ENCODE peak calls at places on chromosome 9, in four cellular contexts. One of them, this sample, is unnamed.

GRCh38 chr9:3238241-3238640 is 287.6 kb downstream of the RFX3 start:
- DNase-seq in WTC11: no peak
- DNase-seq in HepG2: peak
- DNase-seq in K562: no peak
- DNase-seq in this sample: no peak

GRCh38 chr9:77588319-77588937 is 59.7 kb downstream of the GNA14 start:
- DNase-seq in WTC11: no peak
- DNase-seq in K562: no peak
- DNase-seq in HepG2: no peak
- DNase-seq in this sample: peak

GRCh38 chr9:5509573-5509972 is 758 bp upstream of the PDCD1LG2 start:
- DNase-seq in HepG2: no peak
- DNase-seq in WTC11: no peak
- DNase-seq in K562: no peak
- DNase-seq in this sample: peak

GRCh38 chr9:116355153-116355827 is 201.7 kb downstream of the PAPPA start:
- DNase-seq in K562: no peak
- DNase-seq in WTC11: peak
- DNase-seq in HepG2: peak
- DNase-seq in this sample: no peak

GRCh38 chr9:79661926-79662552 is 90.3 kb downstream of the TLE4 start:
- DNase-seq in HepG2: no peak
- DNase-seq in WTC11: no peak
- DNase-seq in K562: no peak
- DNase-seq in this sample: no peak

GRCh38 chr9:137109250-137110146 is 5.0 kb downstream of the DPP7 start:
- DNase-seq in HepG2: no peak
- DNase-seq in WTC11: no peak
- DNase-seq in K562: peak
- DNase-seq in this sample: no peak

GRCh38 chr9:99366601-99367000 is 144.5 kb downstream of the SEC61B start:
- DNase-seq in K562: no peak
- DNase-seq in HepG2: no peak
- DNase-seq in WTC11: no peak
- DNase-seq in this sample: no peak

GRCh38 chr9:133371261-133371711 is 4.6 kb downstream of the SURF4 start:
- DNase-seq in K562: no peak
- DNase-seq in HepG2: no peak
- DNase-seq in WTC11: no peak
- DNase-seq in this sample: no peak

DNA sequence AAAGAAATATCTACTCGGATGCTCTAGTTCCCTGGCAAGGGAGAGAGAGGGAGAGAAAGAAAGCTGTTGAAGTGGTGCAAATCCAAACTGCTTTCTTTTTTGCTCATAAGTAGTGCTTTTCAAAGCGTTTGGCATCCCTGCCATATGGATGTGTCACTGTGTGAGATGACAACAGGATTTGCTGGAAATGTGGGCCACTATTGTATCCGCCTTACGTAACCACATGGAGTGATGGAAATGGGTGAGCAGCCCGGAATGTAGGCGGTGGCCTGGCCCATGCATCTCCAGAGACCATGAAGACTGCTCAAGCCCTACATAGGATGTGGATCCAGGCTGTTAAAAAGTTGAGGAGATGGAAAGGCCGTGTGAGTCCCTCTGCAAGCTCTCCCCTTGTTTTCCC is 30.8 kb downstream of the TJP2 start:
- DNase-seq in K562: no peak
- DNase-seq in WTC11: peak
- DNase-seq in HepG2: peak
- DNase-seq in this sample: no peak
- TF ChIP-seq HMGXB4 in K562: no peak
- TF ChIP-seq HMGXB4 in WTC11: no peak
- TF ChIP-seq HMGXB4 in HepG2: no peak
- TF ChIP-seq HMGXB4 in this sample: no peak

GRCh38 chr9:95049761-95050160 is 267.7 kb downstream of the FANCC start:
- DNase-seq in K562: peak
- DNase-seq in WTC11: no peak
- DNase-seq in HepG2: no peak
- DNase-seq in this sample: no peak
- TF ChIP-seq HMGXB4 in K562: no peak
- TF ChIP-seq HMGXB4 in WTC11: no peak
- TF ChIP-seq HMGXB4 in HepG2: no peak
- TF ChIP-seq HMGXB4 in this sample: no peak

GRCh38 chr9:136093331-136093986 is 1.6 kb downstream of the NACC2 start:
- DNase-seq in HepG2: no peak
- DNase-seq in WTC11: no peak
- DNase-seq in K562: peak
- DNase-seq in this sample: peak

GRCh38 chr9:136096505-136097001 is 1.5 kb upstream of the NACC2 start:
- DNase-seq in K562: no peak
- DNase-seq in HepG2: no peak
- DNase-seq in WTC11: no peak
- DNase-seq in this sample: no peak

GRCh38 chr9:136093995-136094881 is 851 bp downstream of the NACC2 start:
- DNase-seq in HepG2: peak
- DNase-seq in WTC11: no peak
- DNase-seq in K562: peak
- DNase-seq in this sample: peak

GRCh38 chr9:136095495-136096058 is 488 bp upstream of the NACC2 start:
- DNase-seq in WTC11: peak
- DNase-seq in HepG2: no peak
- DNase-seq in K562: peak
- DNase-seq in this sample: no peak

GRCh38 chr9:136095028-136095494 is at the start of gene NACC2:
- DNase-seq in K562: peak
- DNase-seq in HepG2: no peak
- DNase-seq in WTC11: peak
- DNase-seq in this sample: no peak
- TF ChIP-seq HMGXB4 in K562: no peak
- TF ChIP-seq HMGXB4 in HepG2: no peak
- TF ChIP-seq HMGXB4 in WTC11: no peak
- TF ChIP-seq HMGXB4 in this sample: no peak

GRCh38 chr9:107784235-107784958 is 294.8 kb upstream of the KLF4 start:
- DNase-seq in HepG2: no peak
- DNase-seq in WTC11: no peak
- DNase-seq in K562: peak
- DNase-seq in this sample: peak

GRCh38 chr9:107782381-107782780 is 292.8 kb upstream of the KLF4 start:
- DNase-seq in HepG2: no peak
- DNase-seq in WTC11: no peak
- DNase-seq in K562: no peak
- DNase-seq in this sample: no peak

GRCh38 chr9:107789001-107789710 is 299.6 kb upstream of the KLF4 start:
- DNase-seq in WTC11: no peak
- DNase-seq in HepG2: no peak
- DNase-seq in K562: peak
- DNase-seq in this sample: no peak

GRCh38 chr9:107782789-107783188 is 293.2 kb upstream of the KLF4 start:
- DNase-seq in WTC11: no peak
- DNase-seq in K562: no peak
- DNase-seq in HepG2: no peak
- DNase-seq in this sample: no peak

DNA sequence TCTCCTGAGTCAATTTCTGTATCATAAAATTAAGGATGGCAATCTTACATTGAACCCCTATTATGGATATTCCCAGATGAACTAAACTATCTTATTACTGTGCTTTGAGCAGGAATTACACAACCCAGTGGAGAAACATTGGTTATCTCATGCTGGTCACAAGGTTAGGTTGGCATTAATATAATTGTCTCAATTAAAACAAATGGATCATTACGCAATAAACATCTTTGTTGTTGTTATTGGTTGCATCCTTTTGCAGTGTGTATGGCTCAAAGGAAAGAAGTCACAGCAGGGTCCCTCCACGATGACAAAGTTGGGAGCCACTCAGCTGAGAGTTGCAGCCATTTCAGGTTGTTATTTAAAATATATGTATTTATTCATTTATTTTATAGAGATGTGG is 297.0 kb upstream of the KLF4 start:
- DNase-seq in K562: no peak
- DNase-seq in HepG2: no peak
- DNase-seq in WTC11: no peak
- DNase-seq in this sample: no peak
- TF ChIP-seq HMGXB4 in K562: no peak
- TF ChIP-seq HMGXB4 in HepG2: no peak
- TF ChIP-seq HMGXB4 in WTC11: no peak
- TF ChIP-seq HMGXB4 in this sample: no peak

GRCh38 chr9:36874921-36875320 is 159.1 kb downstream of the PAX5 start:
- DNase-seq in K562: no peak
- DNase-seq in WTC11: no peak
- DNase-seq in HepG2: no peak
- DNase-seq in this sample: no peak
- TF ChIP-seq HMGXB4 in K562: no peak
- TF ChIP-seq HMGXB4 in WTC11: no peak
- TF ChIP-seq HMGXB4 in HepG2: no peak
- TF ChIP-seq HMGXB4 in this sample: no peak

DNA sequence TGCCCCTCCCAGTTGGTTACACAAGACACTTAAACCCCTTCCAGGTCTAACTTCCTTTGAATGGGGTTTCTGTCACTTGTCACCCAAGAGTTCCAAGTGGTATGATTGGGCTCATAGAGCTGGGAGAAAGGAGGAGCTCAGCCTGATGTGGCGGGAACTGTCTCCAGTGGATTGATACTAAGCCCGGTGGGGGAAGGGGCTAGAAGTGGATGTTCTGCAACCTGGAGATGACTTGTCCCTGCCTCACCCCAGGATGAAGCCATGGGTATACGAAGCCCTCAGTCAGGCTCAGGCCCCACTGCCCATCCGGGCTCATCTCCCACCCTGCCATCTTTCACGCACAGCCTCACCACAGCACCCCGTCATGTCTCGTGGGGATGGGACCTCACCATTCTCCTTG is 203.9 kb downstream of the CDK5RAP2 start:
- DNase-seq in WTC11: no peak
- DNase-seq in HepG2: no peak
- DNase-seq in K562: no peak
- DNase-seq in this sample: no peak
- TF ChIP-seq HMGXB4 in WTC11: no peak
- TF ChIP-seq HMGXB4 in HepG2: no peak
- TF ChIP-seq HMGXB4 in K562: no peak
- TF ChIP-seq HMGXB4 in this sample: no peak